ENCODE peak calls at places on chromosome 7, in six cellular contexts. P is neural progenitor cell; D is A549; K is lung; O is PC-3; V is CD4-positive, CD25-positive, alpha-beta regulatory T cell. I is an unnamed sample.

GRCh38 chr7:154794147-154794780 is 208.7 kb downstream of the PAXIP1 start:
- DNase-seq in O (peak; percentile 2), P (peak; percentile 82), K (no peak), D (no peak), V (no peak), I (no peak)

GRCh38 chr7:31487476-31487875 is 26.4 kb upstream of the ITPRID1 start:
- DNase-seq in P (no peak), V (no peak), D (no peak), O (peak; percentile 29), K (no peak), I (no peak)

GRCh38 chr7:45580053-45580872 is 6.1 kb downstream of the ADCY1 start:
- DNase-seq in V (no peak), K (no peak), O (no peak), D (no peak), P (peak; percentile 54), I (no peak)

GRCh38 chr7:129258649-129259389 is 34.0 kb downstream of the AHCYL2 start:
- DNase-seq in O (no peak), V (peak; percentile 30), D (no peak), K (no peak), P (peak; percentile 93), I (no peak)

GRCh38 chr7:22801907-22802306 is 20.7 kb downstream of the TOMM7 start:
- DNase-seq in V (no peak), D (no peak), P (no peak), O (no peak), K (no peak), I (no peak)

GRCh38 chr7:2518101-2518500 is 1.5 kb upstream of the LFNG start:
- DNase-seq in K (no peak), V (no peak), O (no peak), D (no peak), P (no peak), I (no peak)

GRCh38 chr7:96178581-96178980 is 143.3 kb downstream of the SLC25A13 start:
- DNase-seq in O (peak; percentile 49), P (peak; percentile 19), V (no peak), D (no peak), K (no peak), I (no peak)

GRCh38 chr7:2715341-2716231 is 27.6 kb downstream of the AMZ1 start:
- DNase-seq in K (no peak), D (no peak), P (no peak), V (peak; percentile 78), O (no peak), I (no peak)

GRCh38 chr7:158070222-158070920 is 517.3 kb downstream of the PTPRN2 start:
- DNase-seq in K (no peak), V (no peak), O (no peak), D (no peak), P (no peak), I (no peak)
- H3K9me3 ChIP-seq in K (no peaks in the 10 kb centered on the region), V (no peaks in the 10 kb centered on the region), O (no peaks in the 10 kb centered on the region), D (peaks cover 3% of the 10 kb centered on the region), P (no peaks in the 10 kb centered on the region), I (no peaks in the 10 kb centered on the region)

GRCh38 chr7:131112431-131112830 is 215.2 kb upstream of the MKLN1 start:
- DNase-seq in O (no peak), D (no peak), K (no peak), V (no peak), P (no peak), I (no peak)

GRCh38 chr7:131122394-131122793 is 205.3 kb upstream of the MKLN1 start:
- DNase-seq in V (no peak), O (no peak), P (no peak), D (no peak), K (no peak), I (no peak)

GRCh38 chr7:131119381-131119780 is 208.3 kb upstream of the MKLN1 start:
- DNase-seq in D (no peak), V (no peak), P (no peak), K (no peak), O (no peak), I (no peak)

GRCh38 chr7:131115340-131115739 is 212.3 kb upstream of the MKLN1 start:
- DNase-seq in P (no peak), K (no peak), O (no peak), D (no peak), V (no peak), I (no peak)

DNA sequence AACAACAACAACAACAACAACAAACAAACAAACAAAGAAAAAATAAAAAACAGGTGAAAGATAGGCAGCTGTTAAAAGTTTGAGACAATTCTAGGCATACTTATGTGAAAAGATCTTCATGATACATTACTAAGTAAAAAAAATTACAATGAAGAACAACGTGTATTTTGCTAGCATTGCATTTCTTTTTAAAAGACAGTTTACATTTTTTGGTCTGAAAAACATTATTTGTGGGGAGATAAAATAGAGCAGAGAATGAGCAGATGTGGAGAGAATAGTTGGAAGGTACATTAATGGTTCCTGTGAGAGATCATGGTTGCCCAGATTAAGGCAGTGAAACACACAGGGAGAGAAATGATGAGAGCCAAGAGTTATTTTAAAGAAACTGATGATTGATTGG is 210.2 kb upstream of the MKLN1 start:
- DNase-seq in V (no peak), K (no peak), P (no peak), O (no peak), D (no peak), I (no peak)
- H3K9me3 ChIP-seq in V (no peaks in the 10 kb centered on the region), K (no peaks in the 10 kb centered on the region), P (no peaks in the 10 kb centered on the region), O (no peaks in the 10 kb centered on the region), D (peaks cover 18% of the 10 kb centered on the region), I (peaks cover 24% of the 10 kb centered on the region)

DNA sequence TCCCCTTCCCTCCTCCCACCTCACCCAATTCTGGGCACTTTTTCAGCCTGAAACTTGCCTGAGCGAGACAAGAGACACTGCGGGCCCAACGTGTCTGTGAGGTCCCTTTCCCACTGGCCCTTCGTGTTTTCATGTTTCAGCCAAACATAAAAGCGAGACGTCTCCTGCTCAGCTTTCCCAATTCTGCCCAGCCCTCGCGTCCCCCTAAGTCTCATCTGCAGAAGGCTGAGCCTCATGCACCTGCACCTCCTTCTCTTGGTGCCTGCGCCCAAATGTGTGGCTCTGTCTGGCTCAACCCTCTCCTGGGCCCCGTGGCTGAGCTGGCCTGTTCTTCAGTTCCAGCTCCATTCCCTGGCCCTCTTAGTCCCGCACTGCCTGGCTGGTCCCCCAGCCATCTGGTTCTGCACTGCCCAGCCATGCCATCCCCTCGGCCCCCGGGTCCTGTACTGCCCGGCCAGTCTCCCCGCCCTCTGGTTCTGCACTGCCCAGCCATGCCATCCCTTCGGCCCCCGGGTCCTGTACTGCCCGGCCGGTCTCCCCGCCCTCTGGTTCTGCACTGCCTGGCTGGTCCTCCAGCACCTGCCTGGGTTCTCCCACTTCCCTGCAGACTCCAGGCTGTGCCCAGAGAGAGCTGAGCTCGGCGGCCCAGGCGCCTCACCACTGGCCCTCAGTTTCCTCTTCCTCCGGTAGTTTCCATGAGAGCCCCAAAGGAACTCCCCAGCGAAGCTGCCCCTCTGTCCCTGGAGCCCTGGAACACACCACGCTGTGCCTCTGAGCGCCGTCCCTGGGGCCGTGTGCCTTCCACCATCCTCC is 224.1 kb downstream of the DNAJB6 start:
- DNase-seq in K (no peak), P (no peak), O (no peak), D (no peak), V (no peak), I (no peak)
- H3K9me3 ChIP-seq in K (no peaks in the 10 kb centered on the region), P (no peaks in the 10 kb centered on the region), O (no peaks in the 10 kb centered on the region), D (no peaks in the 10 kb centered on the region), V (no peaks in the 10 kb centered on the region), I (peaks cover 11% of the 10 kb centered on the region)

GRCh38 chr7:157930441-157930840 is 593.6 kb downstream of the DNAJB6 start:
- DNase-seq in D (no peak), P (no peak), O (no peak), K (no peak), V (no peak), I (no peak)

GRCh38 chr7:157928171-157928794 is 591.5 kb downstream of the DNAJB6 start:
- DNase-seq in O (no peak), V (no peak), K (no peak), D (no peak), P (no peak), I (no peak)

GRCh38 chr7:157929671-157930070 is 592.9 kb downstream of the DNAJB6 start:
- DNase-seq in D (no peak), V (no peak), O (no peak), K (no peak), P (no peak), I (no peak)

GRCh38 chr7:157927313-157927925 is 590.6 kb downstream of the DNAJB6 start:
- DNase-seq in P (no peak), O (no peak), V (no peak), D (no peak), K (no peak), I (no peak)

DNA sequence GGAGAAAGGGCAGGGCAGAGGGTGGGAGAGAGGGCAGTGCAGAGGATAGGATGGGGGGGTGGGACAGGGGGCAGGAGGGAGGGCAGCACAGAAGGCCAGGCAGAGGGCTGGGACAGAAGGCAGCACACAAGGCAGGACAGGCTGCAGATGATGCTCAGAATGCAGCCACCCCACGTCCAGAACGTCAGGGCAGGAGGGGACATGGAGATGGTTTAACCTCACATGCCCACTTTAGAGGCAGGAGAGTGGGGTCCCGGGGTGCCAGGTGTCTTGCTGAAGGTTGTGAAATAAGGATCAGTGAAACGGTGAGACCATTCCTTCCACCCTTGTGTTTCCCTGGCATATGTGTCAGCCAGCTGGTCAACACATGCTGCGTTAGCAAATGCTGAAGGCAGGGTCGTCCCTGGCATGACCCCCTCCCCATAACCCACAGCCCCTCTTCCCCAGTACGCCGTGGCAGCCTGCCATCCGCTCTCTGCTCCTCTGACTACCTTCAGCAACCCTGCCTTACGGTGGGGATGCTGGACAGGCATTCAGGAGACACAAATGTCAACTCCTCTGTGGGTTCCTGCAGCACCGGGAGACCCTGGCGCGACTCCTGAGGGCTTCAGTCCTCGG is 592.1 kb downstream of the DNAJB6 start:
- DNase-seq in K (no peak), P (no peak), O (no peak), D (no peak), V (no peak), I (no peak)
- H3K9me3 ChIP-seq in K (no peaks in the 10 kb centered on the region), P (no peaks in the 10 kb centered on the region), O (peaks cover 27% of the 10 kb centered on the region), D (peaks cover 12% of the 10 kb centered on the region), V (no peaks in the 10 kb centered on the region), I (peaks cover 2% of the 10 kb centered on the region)

DNA sequence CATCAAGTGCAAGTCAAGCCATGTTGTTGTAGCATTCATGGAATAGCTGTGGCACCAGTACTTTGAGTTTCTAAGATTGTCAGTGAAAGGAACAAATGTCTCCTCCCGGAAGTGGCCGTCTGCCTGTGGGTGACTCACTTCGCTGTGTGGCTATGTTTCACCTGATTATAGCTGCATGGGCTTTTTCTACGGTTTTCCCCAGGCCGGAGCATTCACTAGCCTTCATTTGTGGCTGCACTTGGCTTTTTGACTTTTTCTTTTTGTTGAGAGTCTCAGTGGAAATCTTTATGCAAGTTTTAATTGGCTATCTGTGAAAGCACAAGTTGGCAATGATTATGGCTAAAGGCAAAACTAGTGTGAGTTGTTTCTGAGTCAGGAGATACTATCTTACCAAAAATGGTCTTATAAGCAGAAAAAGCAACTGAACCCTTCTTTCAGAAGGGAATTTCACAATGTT is 35.0 kb downstream of the SRI start:
- DNase-seq in V (no peak), D (no peak), P (no peak), O (peak; percentile 61), K (no peak), I (peak; percentile 61)
- H3K9me3 ChIP-seq in V (no peaks in the 10 kb centered on the region), D (no peaks in the 10 kb centered on the region), P (no peaks in the 10 kb centered on the region), O (no peaks in the 10 kb centered on the region), K (no peaks in the 10 kb centered on the region), I (no peaks in the 10 kb centered on the region)

DNA sequence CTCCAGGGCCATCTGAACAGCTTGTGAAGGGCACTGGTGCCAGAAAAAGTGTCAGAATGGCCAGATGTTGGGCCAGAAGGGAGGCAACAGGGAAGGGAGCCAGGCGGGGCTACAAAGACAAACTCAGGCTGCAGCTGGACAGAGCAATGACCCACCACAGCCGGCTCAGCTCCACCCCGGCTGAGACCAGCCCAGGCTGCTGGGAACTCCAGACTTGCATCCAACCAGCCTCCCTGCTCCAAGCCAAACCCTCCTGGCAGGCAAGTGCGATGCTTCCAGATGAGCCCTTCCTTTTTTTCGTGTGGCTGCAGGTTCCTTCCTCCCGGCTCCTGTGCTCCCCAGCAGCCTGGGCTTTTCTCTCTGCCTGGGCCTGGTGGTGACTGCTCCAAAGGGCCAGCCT is 466.9 kb downstream of the PTPRN2 start:
- DNase-seq in V (no peak), K (no peak), D (no peak), O (no peak), P (no peak), I (no peak)
- H3K9me3 ChIP-seq in V (peaks cover 9% of the 10 kb centered on the region), K (peaks cover 3% of the 10 kb centered on the region), D (no peaks in the 10 kb centered on the region), O (peaks cover 12% of the 10 kb centered on the region), P (peaks cover 23% of the 10 kb centered on the region), I (peaks cover 5% of the 10 kb centered on the region)

I was measured in PC-9.